ENCODE peak calls at places on chromosomes 12 and 14, in five cellular contexts. Z is stimulated activated naive CD4-positive, alpha-beta T cell treated with Interleukin-2 at 50 U/mL for 16 hours; H is ACHN; B is hypothalamus; J is NAMALWA. Q is an unnamed sample.

GRCh38 chr14:34650786-34651584 is 21.0 kb upstream of the SNX6 start:
- DNase-seq in B (no peak), J (no peak), Z (no peak), H (peak; percentile 78), Q (peak; percentile 99)

GRCh38 chr12:29317556-29318363 is 63.2 kb downstream of the ERGIC2 start:
- DNase-seq in B (peak; percentile 8), J (peak; percentile 85), H (peak; percentile 69), Z (peak; percentile 9), Q (no peak)

GRCh38 chr12:116222358-116222757 is 55.1 kb downstream of the MED13L start:
- DNase-seq in H (peak; percentile 67), Z (peak; percentile 3), J (no peak), B (no peak), Q (peak; percentile 47)

GRCh38 chr12:27336254-27336653 is 3.6 kb downstream of the BMAL2 start:
- DNase-seq in J (no peak), Z (no peak), H (no peak), B (no peak), Q (no peak)

GRCh38 chr12:75954076-75954475 is 77.5 kb downstream of the PHLDA1 start:
- DNase-seq in Z (no peak), B (no peak), J (no peak), H (peak; percentile 99), Q (peak; percentile 94)

GRCh38 chr12:71846322-71846940 is 6.9 kb downstream of the TBC1D15 start:
- DNase-seq in B (no peak), Z (no peak), J (peak; percentile 62), H (peak; percentile 71), Q (no peak)

GRCh38 chr14:23187925-23188324 is 4.5 kb upstream of the SLC7A8 start:
- DNase-seq in H (no peak), J (no peak), Z (no peak), B (no peak), Q (no peak)

GRCh38 chr14:34213332-34213731 is 248.7 kb downstream of the SPTSSA start:
- DNase-seq in B (no peak), Z (no peak), H (no peak), J (no peak), Q (no peak)

GRCh38 chr12:46402861-46403731 is 30.5 kb upstream of the SLC38A2 start:
- DNase-seq in J (no peak), H (no peak), Z (no peak), B (no peak), Q (no peak)

GRCh38 chr12:30694971-30695326 is 720 bp downstream of the IPO8 start:
- DNase-seq in J (no peak), B (peak; percentile 16), H (peak; percentile 78), Z (no peak), Q (no peak)

GRCh38 chr12:95182868-95183415 is 34.3 kb downstream of the FGD6 start:
- DNase-seq in J (no peak), Z (no peak), H (peak; percentile 62), B (no peak), Q (peak; percentile 44)

GRCh38 chr14:89190779-89191513 is 226.1 kb downstream of the FOXN3 start:
- DNase-seq in J (peak; percentile 16), Z (no peak), H (no peak), B (no peak), Q (no peak)

GRCh38 chr14:52467515-52468266 is 84.6 kb downstream of the TXNDC16 start:
- DNase-seq in Z (no peak), B (no peak), J (no peak), H (no peak), Q (no peak)

GRCh38 chr12:44582521-44582920 is 293.6 kb downstream of the NELL2 start:
- DNase-seq in H (no peak), Z (no peak), B (no peak), J (no peak), Q (no peak)

GRCh38 chr14:70842851-70843462 is 33.6 kb upstream of the MAP3K9 start:
- DNase-seq in J (no peak), Z (no peak), H (no peak), B (no peak), Q (no peak)

GRCh38 chr12:108136697-108137096 is 7.6 kb downstream of the WSCD2 start:
- DNase-seq in H (no peak), Z (no peak), J (no peak), B (no peak), Q (no peak)

GRCh38 chr14:93648440-93649168 is 139.7 kb downstream of the PRIMA1 start:
- DNase-seq in J (peak; percentile 67), Z (peak; percentile 5), H (no peak), B (no peak), Q (no peak)

GRCh38 chr12:45235087-45236025 is 19.5 kb downstream of the ANO6 start:
- DNase-seq in H (peak; percentile 44), Z (no peak), B (no peak), J (no peak), Q (no peak)

GRCh38 chr14:65229431-65230286 is 127.3 kb upstream of the MAX start:
- DNase-seq in Z (peak; percentile 21), H (no peak), J (no peak), B (peak; percentile 15), Q (no peak)

GRCh38 chr14:95683793-95684192 is 2.4 kb upstream of the TCL1B start:
- DNase-seq in J (peak; percentile 40), B (no peak), Z (peak; percentile 11), H (peak; percentile 16), Q (no peak)

GRCh38 chr12:9669534-9669933 is at the start of gene CLEC2D:
- DNase-seq in J (peak; percentile 89), B (no peak), Z (no peak), H (no peak), Q (no peak)

GRCh38 chr14:99522457-99522891 is 41.3 kb downstream of the CCNK start:
- DNase-seq in H (no peak), Z (no peak), J (no peak), B (no peak), Q (no peak)

GRCh38 chr12:74033531-74033930 is 504.1 kb upstream of the ATXN7L3B start:
- DNase-seq in B (no peak), J (no peak), Z (no peak), H (no peak), Q (no peak)

GRCh38 chr12:98002887-98003493 is 512.4 kb upstream of the TMPO start:
- DNase-seq in Z (no peak), B (peak; percentile 2), J (peak; percentile 71), H (peak; percentile 71), Q (no peak)

GRCh38 chr12:4855121-4855924 is 54.4 kb upstream of the KCNA1 start:
- DNase-seq in J (peak; percentile 93), Z (peak; percentile 8), B (peak; percentile 7), H (peak; percentile 89), Q (peak; percentile 33)

GRCh38 chr14:69335421-69335820 is 62.7 kb downstream of the ERH start:
- DNase-seq in B (no peak), H (no peak), Z (no peak), J (no peak), Q (no peak)

GRCh38 chr12:103964805-103965204 is 867 bp upstream of the TDG start:
- DNase-seq in Z (no peak), H (no peak), J (no peak), B (no peak), Q (no peak)

GRCh38 chr12:118175823-118176447 is 40.0 kb downstream of the PEBP1 start:
- DNase-seq in J (no peak), Z (no peak), B (no peak), H (no peak), Q (no peak)

GRCh38 chr12:112112423-112113132 is 4.0 kb upstream of the NAA25 start:
- DNase-seq in H (no peak), J (no peak), Z (no peak), B (no peak), Q (no peak)

GRCh38 chr12:3128498-3129293 is 51.5 kb downstream of the TSPAN9 start:
- DNase-seq in J (no peak), B (no peak), Z (no peak), H (no peak), Q (no peak)

GRCh38 chr14:83147006-83147405 is 1613.4 kb upstream of the SEL1L start:
- DNase-seq in J (no peak), H (no peak), Z (no peak), B (no peak), Q (no peak)

GRCh38 chr14:23566112-23566781 is 1.3 kb downstream of the AP1G2 start:
- DNase-seq in Z (no peak), H (no peak), J (no peak), B (no peak), Q (no peak)

GRCh38 chr12:59649203-59649602 is 53.4 kb downstream of the SLC16A7 start:
- DNase-seq in J (no peak), B (no peak), Z (no peak), H (no peak), Q (no peak)

GRCh38 chr14:49586673-49587460 is 687 bp upstream of the RPS29 start:
- DNase-seq in B (no peak), Z (peak; percentile 62), H (peak; percentile 69), J (peak; percentile 74), Q (peak; percentile 23)

GRCh38 chr12:31832740-31833540 is 104.1 kb upstream of the AMN1 start:
- DNase-seq in H (no peak), B (no peak), Z (no peak), J (peak; percentile 30), Q (no peak)

GRCh38 chr14:74242055-74243042 is 3.1 kb downstream of the VSX2 start:
- DNase-seq in Z (no peak), H (no peak), B (no peak), J (no peak), Q (no peak)

GRCh38 chr12:62331306-62331705 is 71.1 kb downstream of the USP15 start:
- DNase-seq in H (no peak), Z (no peak), B (no peak), J (no peak), Q (no peak)

GRCh38 chr14:33762462-33762861 is 188.4 kb downstream of the EGLN3 start:
- DNase-seq in H (no peak), B (no peak), J (no peak), Z (no peak), Q (no peak)

GRCh38 chr14:87255046-87255445 is 737.9 kb downstream of the GALC start:
- DNase-seq in J (no peak), H (no peak), B (no peak), Z (no peak), Q (no peak)